ENCODE peak calls at places on chromosomes 12 and 14, in ten cellular contexts. S is activated naive CD4-positive, alpha-beta T cell; D is H7; N is activated CD4-positive, alpha-beta T cell treated with anti-CD3 and anti-CD28 coated beads, Interleukin-2, amount 10 ng/mL, durations not matched to agents 7 days and 5 days; R is EH; O is HT1080; W is endothelial cell; P is amniotic stem cell; C is stimulated activated CD8-positive, alpha-beta memory T cell treated with anti-CD3 and anti-CD28 coated beads, Interleukin-4, amount 100 ng/mL, for 24 hours; H is amygdala. J is an unnamed sample.

GRCh38 chr14:60753264-60754126 is 18.9 kb downstream of the MNAT1 start:
- DNase-seq in O (no peak), W (no peak), P (no peak), S (no peak), H (no peak), R (no peak), C (peak; percentile 25), N (peak; percentile 85), D (no peak), J (no peak)

GRCh38 chr12:119229837-119230236 is 51.1 kb downstream of the HSPB8 start:
- DNase-seq in S (no peak), R (peak; percentile 35), H (no peak), N (no peak), P (no peak), C (no peak), D (peak; percentile 67), W (peak; percentile 58), O (peak; percentile 74), J (peak; percentile 94)

GRCh38 chr12:128111333-128111732 is 155.6 kb upstream of the TMEM132C start:
- DNase-seq in S (no peak), N (no peak), O (no peak), P (no peak), H (no peak), W (no peak), D (no peak), C (no peak), R (no peak), J (peak; percentile 26)

GRCh38 chr14:52473557-52473956 is 78.7 kb downstream of the TXNDC16 start:
- DNase-seq in H (no peak), O (peak; percentile 15), P (no peak), W (no peak), D (no peak), C (no peak), R (peak; percentile 64), S (no peak), N (peak; percentile 47), J (peak; percentile 35)

GRCh38 chr12:81136519-81136918 is 58.6 kb downstream of the ACSS3 start:
- DNase-seq in S (no peak), R (no peak), C (no peak), W (no peak), D (no peak), P (no peak), N (no peak), H (no peak), O (no peak), J (no peak)

GRCh38 chr12:74144396-74144795 is 393.2 kb upstream of the ATXN7L3B start:
- DNase-seq in W (no peak), C (no peak), S (no peak), D (no peak), H (no peak), P (no peak), N (no peak), O (no peak), R (no peak), J (no peak)

GRCh38 chr12:31005944-31006361 is 67.7 kb upstream of the DDX11 start:
- DNase-seq in R (peak; percentile 78), D (no peak), H (no peak), N (no peak), S (no peak), W (no peak), P (no peak), C (no peak), O (peak; percentile 84), J (peak; percentile 33)

GRCh38 chr12:87305481-87305880 is 723.7 kb downstream of the C12orf50 start:
- DNase-seq in S (no peak), D (no peak), R (no peak), O (no peak), H (no peak), W (no peak), P (no peak), N (no peak), C (no peak), J (no peak)

GRCh38 chr12:31876568-31877424 is 82.4 kb upstream of the RESF1 start:
- DNase-seq in N (no peak), W (peak; percentile 4), D (no peak), S (no peak), P (no peak), H (no peak), O (no peak), R (no peak), C (no peak), J (peak; percentile 58)

GRCh38 chr14:61584258-61584657 is 111.1 kb upstream of the HIF1A start:
- DNase-seq in D (no peak), O (peak; percentile 73), N (no peak), W (no peak), P (peak; percentile 34), C (no peak), S (no peak), H (no peak), R (peak; percentile 89), J (no peak)

GRCh38 chr14:23327947-23328744 is 6.9 kb downstream of the PABPN1 start:
- DNase-seq in N (peak; percentile 76), W (peak; percentile 60), C (peak; percentile 34), P (peak; percentile 65), D (peak; percentile 89), R (peak; percentile 79), O (peak; percentile 53), S (peak; percentile 9), H (no peak), J (peak; percentile 75)

GRCh38 chr14:20343855-20344205 is 395 bp downstream of the PARP2 start:
- DNase-seq in H (no peak), N (no peak), R (no peak), P (no peak), D (no peak), W (no peak), S (no peak), C (no peak), O (no peak), J (peak; percentile 26)

GRCh38 chr14:52918486-52918885 is 32.4 kb downstream of the FERMT2 start:
- DNase-seq in O (peak; percentile 95), W (no peak), P (no peak), S (no peak), R (peak; percentile 81), N (peak; percentile 50), D (no peak), H (no peak), C (no peak), J (no peak)

GRCh38 chr14:97379091-97379531 is 581.9 kb downstream of the VRK1 start:
- DNase-seq in R (no peak), D (peak; percentile 41), P (no peak), W (no peak), H (no peak), C (peak; percentile 16), S (no peak), O (no peak), N (peak; percentile 59), J (peak; percentile 42)